ENCODE peak calls at places on chromosome 5, in nine cellular contexts. One of them, this sample, is unnamed.

GRCh38 chr5:86542532-86542931 is 75.2 kb upstream of the COX7C start:
- DNase-seq in ovary: no peak
- DNase-seq in body of pancreas: no peak
- DNase-seq in breast epithelium: no peak
- DNase-seq in left ventricle myocardium inferior: no peak
- DNase-seq in right cardiac atrium: no peak
- DNase-seq in BE2C: no peak
- DNase-seq in WERI-Rb-1: no peak
- DNase-seq in lower lobe of right lung: no peak
- DNase-seq in this sample: no peak

GRCh38 chr5:83306572-83307241 is 164.8 kb upstream of the VCAN start:
- DNase-seq in ovary: no peak
- DNase-seq in body of pancreas: peak; percentile 9
- DNase-seq in breast epithelium: no peak
- DNase-seq in left ventricle myocardium inferior: peak; percentile 29
- DNase-seq in right cardiac atrium: peak; percentile 49
- DNase-seq in BE2C: no peak
- DNase-seq in WERI-Rb-1: no peak
- DNase-seq in lower lobe of right lung: peak; percentile 61
- DNase-seq in this sample: no peak

GRCh38 chr5:32058101-32058500 is 116.0 kb downstream of the GOLPH3 start:
- DNase-seq in ovary: no peak
- DNase-seq in body of pancreas: no peak
- DNase-seq in breast epithelium: no peak
- DNase-seq in left ventricle myocardium inferior: no peak
- DNase-seq in right cardiac atrium: no peak
- DNase-seq in BE2C: no peak
- DNase-seq in WERI-Rb-1: no peak
- DNase-seq in lower lobe of right lung: no peak
- DNase-seq in this sample: no peak

GRCh38 chr5:102937916-102938315 is 182.0 kb downstream of the GIN1 start:
- DNase-seq in ovary: no peak
- DNase-seq in body of pancreas: no peak
- DNase-seq in breast epithelium: no peak
- DNase-seq in left ventricle myocardium inferior: no peak
- DNase-seq in right cardiac atrium: no peak
- DNase-seq in BE2C: no peak
- DNase-seq in WERI-Rb-1: no peak
- DNase-seq in lower lobe of right lung: no peak
- DNase-seq in this sample: no peak

GRCh38 chr5:139670369-139671095 is 22.4 kb downstream of the CXXC5 start:
- DNase-seq in ovary: no peak
- DNase-seq in body of pancreas: peak; percentile 56
- DNase-seq in breast epithelium: no peak
- DNase-seq in left ventricle myocardium inferior: no peak
- DNase-seq in right cardiac atrium: peak; percentile 56
- DNase-seq in BE2C: no peak
- DNase-seq in WERI-Rb-1: no peak
- DNase-seq in lower lobe of right lung: no peak
- DNase-seq in this sample: peak; percentile 88

GRCh38 chr5:6760636-6761035 is 47.4 kb downstream of the TENT4A start:
- DNase-seq in ovary: no peak
- DNase-seq in body of pancreas: peak; percentile 21
- DNase-seq in breast epithelium: no peak
- DNase-seq in left ventricle myocardium inferior: no peak
- DNase-seq in right cardiac atrium: peak; percentile 83
- DNase-seq in BE2C: no peak
- DNase-seq in WERI-Rb-1: no peak
- DNase-seq in lower lobe of right lung: peak; percentile 66
- DNase-seq in this sample: no peak

GRCh38 chr5:5374034-5374715 is 48.3 kb upstream of the ICE1 start:
- DNase-seq in ovary: no peak
- DNase-seq in body of pancreas: no peak
- DNase-seq in breast epithelium: no peak
- DNase-seq in left ventricle myocardium inferior: no peak
- DNase-seq in right cardiac atrium: no peak
- DNase-seq in BE2C: no peak
- DNase-seq in WERI-Rb-1: no peak
- DNase-seq in lower lobe of right lung: no peak
- DNase-seq in this sample: no peak

GRCh38 chr5:102910240-102911226 is 155.4 kb downstream of the PAM start:
- DNase-seq in ovary: no peak
- DNase-seq in body of pancreas: no peak
- DNase-seq in breast epithelium: no peak
- DNase-seq in left ventricle myocardium inferior: no peak
- DNase-seq in right cardiac atrium: no peak
- DNase-seq in BE2C: no peak
- DNase-seq in WERI-Rb-1: no peak
- DNase-seq in lower lobe of right lung: no peak
- DNase-seq in this sample: no peak

GRCh38 chr5:176737746-176738699 is 72.3 kb upstream of the UNC5A start:
- DNase-seq in ovary: no peak
- DNase-seq in body of pancreas: no peak
- DNase-seq in breast epithelium: peak; percentile 42
- DNase-seq in left ventricle myocardium inferior: no peak
- DNase-seq in right cardiac atrium: no peak
- DNase-seq in BE2C: peak; percentile 8
- DNase-seq in WERI-Rb-1: no peak
- DNase-seq in lower lobe of right lung: no peak
- DNase-seq in this sample: no peak

GRCh38 chr5:173812811-173813550 is 75.2 kb upstream of the CPEB4 start:
- DNase-seq in ovary: no peak
- DNase-seq in body of pancreas: no peak
- DNase-seq in breast epithelium: no peak
- DNase-seq in left ventricle myocardium inferior: no peak
- DNase-seq in right cardiac atrium: no peak
- DNase-seq in BE2C: no peak
- DNase-seq in WERI-Rb-1: no peak
- DNase-seq in lower lobe of right lung: no peak
- DNase-seq in this sample: no peak

GRCh38 chr5:140189977-140190867 is 15.2 kb downstream of the CYSTM1 start:
- DNase-seq in ovary: no peak
- DNase-seq in body of pancreas: no peak
- DNase-seq in breast epithelium: no peak
- DNase-seq in left ventricle myocardium inferior: no peak
- DNase-seq in right cardiac atrium: no peak
- DNase-seq in BE2C: no peak
- DNase-seq in WERI-Rb-1: no peak
- DNase-seq in lower lobe of right lung: no peak
- DNase-seq in this sample: no peak

GRCh38 chr5:3658929-3659328 is 63.3 kb downstream of the IRX1 start:
- DNase-seq in ovary: no peak
- DNase-seq in body of pancreas: no peak
- DNase-seq in breast epithelium: no peak
- DNase-seq in left ventricle myocardium inferior: no peak
- DNase-seq in right cardiac atrium: no peak
- DNase-seq in BE2C: no peak
- DNase-seq in WERI-Rb-1: no peak
- DNase-seq in lower lobe of right lung: no peak
- DNase-seq in this sample: no peak

GRCh38 chr5:139655727-139656271 is 7.7 kb downstream of the CXXC5 start:
- DNase-seq in ovary: no peak
- DNase-seq in body of pancreas: peak; percentile 71
- DNase-seq in breast epithelium: peak; percentile 76
- DNase-seq in left ventricle myocardium inferior: peak; percentile 79
- DNase-seq in right cardiac atrium: peak; percentile 86
- DNase-seq in BE2C: peak; percentile 47
- DNase-seq in WERI-Rb-1: no peak
- DNase-seq in lower lobe of right lung: peak; percentile 75
- DNase-seq in this sample: no peak

GRCh38 chr5:32677023-32677422 is 34.1 kb upstream of the NPR3 start:
- DNase-seq in ovary: no peak
- DNase-seq in body of pancreas: no peak
- DNase-seq in breast epithelium: no peak
- DNase-seq in left ventricle myocardium inferior: no peak
- DNase-seq in right cardiac atrium: no peak
- DNase-seq in BE2C: no peak
- DNase-seq in WERI-Rb-1: no peak
- DNase-seq in lower lobe of right lung: no peak
- DNase-seq in this sample: no peak

GRCh38 chr5:136031713-136032112 is 2.9 kb downstream of the TGFBI start:
- DNase-seq in ovary: no peak
- DNase-seq in body of pancreas: no peak
- DNase-seq in breast epithelium: no peak
- DNase-seq in left ventricle myocardium inferior: no peak
- DNase-seq in right cardiac atrium: no peak
- DNase-seq in BE2C: no peak
- DNase-seq in WERI-Rb-1: no peak
- DNase-seq in lower lobe of right lung: no peak
- DNase-seq in this sample: no peak

GRCh38 chr5:77632526-77633268 is 5.8 kb downstream of the OTP start:
- DNase-seq in ovary: no peak
- DNase-seq in body of pancreas: no peak
- DNase-seq in breast epithelium: no peak
- DNase-seq in left ventricle myocardium inferior: no peak
- DNase-seq in right cardiac atrium: no peak
- DNase-seq in BE2C: no peak
- DNase-seq in WERI-Rb-1: no peak
- DNase-seq in lower lobe of right lung: no peak
- DNase-seq in this sample: no peak

GRCh38 chr5:41763096-41763495 is 107.1 kb downstream of the OXCT1 start:
- DNase-seq in ovary: no peak
- DNase-seq in body of pancreas: no peak
- DNase-seq in breast epithelium: no peak
- DNase-seq in left ventricle myocardium inferior: no peak
- DNase-seq in right cardiac atrium: no peak
- DNase-seq in BE2C: no peak
- DNase-seq in WERI-Rb-1: no peak
- DNase-seq in lower lobe of right lung: no peak
- DNase-seq in this sample: no peak

DNA sequence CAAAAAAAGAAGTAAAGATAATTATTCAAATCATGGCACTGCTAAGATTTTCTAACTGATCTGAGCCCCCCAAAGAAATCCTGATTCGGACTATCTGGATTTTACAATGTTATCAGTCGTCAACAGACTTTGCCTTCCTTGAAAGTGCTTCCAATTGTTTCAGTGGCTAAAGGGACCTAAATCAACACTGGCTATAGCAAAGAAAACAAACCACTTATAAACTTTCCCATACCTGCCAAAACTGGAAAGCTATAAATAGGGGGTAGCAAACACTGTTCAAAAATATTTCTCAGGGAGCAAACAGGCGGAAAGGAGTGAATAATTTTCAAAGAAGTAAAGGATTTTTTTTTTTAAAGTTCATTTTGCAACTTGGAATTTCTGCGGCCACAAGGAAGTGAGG is 105.6 kb upstream of the LIFR start:
- DNase-seq in ovary: no peak
- DNase-seq in body of pancreas: no peak
- DNase-seq in breast epithelium: no peak
- DNase-seq in left ventricle myocardium inferior: no peak
- DNase-seq in right cardiac atrium: no peak
- DNase-seq in BE2C: no peak
- DNase-seq in WERI-Rb-1: no peak
- DNase-seq in lower lobe of right lung: no peak
- DNase-seq in this sample: no peak
- H3K4me3 ChIP-seq in ovary: no peak overlapping the region
- H3K4me3 ChIP-seq in body of pancreas: no peak overlapping the region
- H3K4me3 ChIP-seq in breast epithelium: no peak overlapping the region
- H3K4me3 ChIP-seq in left ventricle myocardium inferior: peak overlapping the region; percentile 8
- H3K4me3 ChIP-seq in right cardiac atrium: no peak overlapping the region
- H3K4me3 ChIP-seq in BE2C: no peak overlapping the region
- H3K4me3 ChIP-seq in WERI-Rb-1: no peak overlapping the region
- H3K4me3 ChIP-seq in lower lobe of right lung: no peak overlapping the region
- H3K4me3 ChIP-seq in this sample: no peak overlapping the region

DNA sequence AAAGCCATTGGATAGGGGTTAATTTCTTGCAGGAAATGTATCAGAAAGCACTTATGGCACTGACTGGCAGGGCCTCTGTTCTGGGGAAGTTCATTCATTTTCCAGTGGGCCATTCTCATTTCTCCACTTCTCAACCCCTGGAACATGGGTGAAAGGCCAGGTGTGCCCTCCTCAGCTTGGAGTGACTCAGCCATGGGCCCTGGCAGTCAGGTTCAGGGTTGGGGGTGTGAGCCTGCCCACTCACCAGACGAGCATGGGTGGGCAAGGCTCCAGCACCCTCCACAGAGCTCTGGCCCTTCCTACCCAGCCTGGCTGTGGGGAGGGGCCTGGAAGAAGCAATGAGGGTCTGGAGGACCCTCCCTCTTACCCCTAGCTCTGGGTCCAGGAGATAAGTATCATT is 174.4 kb downstream of the HSPA4 start:
- DNase-seq in ovary: no peak
- DNase-seq in body of pancreas: peak; percentile 20
- DNase-seq in breast epithelium: no peak
- DNase-seq in left ventricle myocardium inferior: no peak
- DNase-seq in right cardiac atrium: no peak
- DNase-seq in BE2C: no peak
- DNase-seq in WERI-Rb-1: no peak
- DNase-seq in lower lobe of right lung: no peak
- DNase-seq in this sample: no peak
- H3K4me3 ChIP-seq in ovary: no peak overlapping the region
- H3K4me3 ChIP-seq in body of pancreas: no peak overlapping the region
- H3K4me3 ChIP-seq in breast epithelium: no peak overlapping the region
- H3K4me3 ChIP-seq in left ventricle myocardium inferior: no peak overlapping the region
- H3K4me3 ChIP-seq in right cardiac atrium: no peak overlapping the region
- H3K4me3 ChIP-seq in BE2C: no peak overlapping the region
- H3K4me3 ChIP-seq in WERI-Rb-1: no peak overlapping the region
- H3K4me3 ChIP-seq in lower lobe of right lung: no peak overlapping the region
- H3K4me3 ChIP-seq in this sample: no peak overlapping the region

DNA sequence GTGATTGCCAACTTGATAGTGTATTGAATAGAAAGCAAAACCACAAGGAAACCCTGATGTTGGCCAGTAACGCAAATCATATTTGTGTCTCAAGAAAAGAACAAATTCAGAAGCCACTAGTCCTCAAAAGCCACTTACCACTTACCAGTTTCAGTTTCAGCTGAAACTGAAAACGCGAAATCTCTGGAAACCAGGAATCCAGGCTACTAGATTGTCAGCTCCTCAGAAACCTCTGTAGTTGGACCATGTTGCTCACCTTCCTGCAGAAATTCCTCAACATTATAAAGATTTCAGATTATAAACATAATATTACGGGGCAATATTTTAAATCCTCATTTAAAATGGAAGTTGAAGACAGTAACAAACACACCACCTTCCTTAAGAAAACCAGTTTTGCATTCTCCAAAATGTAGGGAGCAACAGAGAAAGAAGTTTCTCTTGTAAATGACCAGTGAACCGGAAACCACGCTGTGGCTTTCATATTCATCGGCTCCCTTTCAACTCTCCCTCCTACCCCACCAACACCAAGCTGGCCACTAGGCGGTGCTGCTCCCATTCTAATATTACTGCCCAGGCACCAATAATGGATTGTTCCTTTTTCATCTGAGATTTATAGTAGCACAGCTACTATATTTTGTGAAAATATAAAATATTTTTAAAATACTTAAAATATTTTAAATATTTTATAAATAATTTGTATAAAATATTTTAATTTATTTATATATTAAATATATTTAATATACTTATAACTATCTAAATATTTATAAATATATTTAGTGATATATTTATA is 8.7 kb upstream of the TMED7 start:
- DNase-seq in ovary: peak; percentile 90
- DNase-seq in body of pancreas: peak; percentile 92
- DNase-seq in breast epithelium: peak; percentile 89
- DNase-seq in left ventricle myocardium inferior: peak; percentile 86
- DNase-seq in right cardiac atrium: peak; percentile 96
- DNase-seq in BE2C: peak; percentile 88
- DNase-seq in WERI-Rb-1: peak; percentile 90
- DNase-seq in lower lobe of right lung: peak; percentile 88
- DNase-seq in this sample: peak; percentile 81
- H3K4me3 ChIP-seq in ovary: peak overlapping the region; percentile 28
- H3K4me3 ChIP-seq in body of pancreas: no peak overlapping the region
- H3K4me3 ChIP-seq in breast epithelium: peak overlapping the region; percentile 30
- H3K4me3 ChIP-seq in left ventricle myocardium inferior: peak overlapping the region; percentile 53
- H3K4me3 ChIP-seq in right cardiac atrium: peak overlapping the region; percentile 59
- H3K4me3 ChIP-seq in BE2C: peak overlapping the region; percentile 31
- H3K4me3 ChIP-seq in WERI-Rb-1: no peak overlapping the region
- H3K4me3 ChIP-seq in lower lobe of right lung: peak overlapping the region; percentile 50
- H3K4me3 ChIP-seq in this sample: peak overlapping the region; percentile 44

GRCh38 chr5:33857037-33857436 is 34.8 kb downstream of the ADAMTS12 start:
- DNase-seq in ovary: no peak
- DNase-seq in body of pancreas: no peak
- DNase-seq in breast epithelium: no peak
- DNase-seq in left ventricle myocardium inferior: no peak
- DNase-seq in right cardiac atrium: no peak
- DNase-seq in BE2C: no peak
- DNase-seq in WERI-Rb-1: no peak
- DNase-seq in lower lobe of right lung: no peak
- DNase-seq in this sample: no peak
- H3K4me3 ChIP-seq in ovary: no peak overlapping the region
- H3K4me3 ChIP-seq in body of pancreas: no peak overlapping the region
- H3K4me3 ChIP-seq in breast epithelium: no peak overlapping the region
- H3K4me3 ChIP-seq in left ventricle myocardium inferior: no peak overlapping the region
- H3K4me3 ChIP-seq in right cardiac atrium: no peak overlapping the region
- H3K4me3 ChIP-seq in BE2C: no peak overlapping the region
- H3K4me3 ChIP-seq in WERI-Rb-1: no peak overlapping the region
- H3K4me3 ChIP-seq in lower lobe of right lung: no peak overlapping the region
- H3K4me3 ChIP-seq in this sample: no peak overlapping the region